ENCODE peak calls at places on chromosome 7, in five cellular contexts. U is T-helper 2 cell treated with Interferon-gamma antibody and Interleukin-4, amounts not matched to agents 5 μg/mL and 100 μg/mL, for 36 hours; L is left cardiac atrium; Y is activated CD4-positive, alpha-beta T cell treated with anti-CD3 and anti-CD28 coated beads, Interleukin-2, amount 50 U/mL, for 24 hours; J is EL. F is an unnamed sample.

GRCh38 chr7:137820677-137821420 is 25.9 kb downstream of the DGKI start:
- DNase-seq in U (no peak), L (peak), Y (no peak), J (no peak), F (peak)

GRCh38 chr7:44158060-44158872 is 17.1 kb upstream of the MYL7 start:
- DNase-seq in U (no peak), L (no peak), Y (no peak), J (no peak), F (no peak)

GRCh38 chr7:87414400-87415188 is 60.9 kb downstream of the ABCB4 start:
- DNase-seq in U (no peak), L (no peak), Y (no peak), J (no peak), F (no peak)

GRCh38 chr7:84251183-84251845 is 56.7 kb upstream of the SEMA3A start:
- DNase-seq in U (no peak), L (no peak), Y (no peak), J (peak), F (no peak)

GRCh38 chr7:21893401-21893800 is 52.3 kb downstream of the CDCA7L start:
- DNase-seq in U (no peak), L (no peak), Y (no peak), J (no peak), F (no peak)

GRCh38 chr7:37908221-37908788 is 8.3 kb downstream of the SFRP4 start:
- DNase-seq in U (no peak), L (no peak), Y (no peak), J (peak), F (no peak)

GRCh38 chr7:55592492-55592891 is 20.2 kb upstream of the VOPP1 start:
- DNase-seq in U (no peak), L (no peak), Y (no peak), J (no peak), F (no peak)

GRCh38 chr7:107384025-107384424 is 85.8 kb upstream of the GPR22 start:
- DNase-seq in U (no peak), L (no peak), Y (no peak), J (no peak), F (no peak)

GRCh38 chr7:137657476-137658193 is 189.1 kb downstream of the DGKI start:
- DNase-seq in U (no peak), L (no peak), Y (no peak), J (no peak), F (no peak)

GRCh38 chr7:66099551-66100407 is 14.9 kb upstream of the CRCP start:
- DNase-seq in U (peak), L (peak), Y (no peak), J (peak), F (peak)

GRCh38 chr7:151373599-151373998 is 32.0 kb downstream of the NUB1 start:
- DNase-seq in U (no peak), L (no peak), Y (no peak), J (no peak), F (no peak)

GRCh38 chr7:12199363-12199762 is 11.7 kb upstream of the TMEM106B start:
- DNase-seq in U (no peak), L (no peak), Y (no peak), J (no peak), F (no peak)

GRCh38 chr7:70190266-70190665 is 592.0 kb downstream of the AUTS2 start:
- DNase-seq in U (no peak), L (no peak), Y (no peak), J (no peak), F (no peak)

GRCh38 chr7:1325246-1325645 is 92.6 kb downstream of the UNCX start:
- DNase-seq in U (no peak), L (no peak), Y (no peak), J (no peak), F (no peak)

GRCh38 chr7:146539836-146540235 is 423.2 kb downstream of the CNTNAP2 start:
- DNase-seq in U (no peak), L (no peak), Y (no peak), J (no peak), F (no peak)

GRCh38 chr7:122543891-122544290 is 155.0 kb downstream of the RNF133 start:
- DNase-seq in U (no peak), L (no peak), Y (no peak), J (no peak), F (no peak)

GRCh38 chr7:139702811-139703467 is 74.9 kb downstream of the HIPK2 start:
- DNase-seq in U (no peak), L (no peak), Y (no peak), J (no peak), F (no peak)

GRCh38 chr7:141161550-141161949 is 87.7 kb downstream of the TMEM178B start:
- DNase-seq in U (no peak), L (no peak), Y (no peak), J (no peak), F (no peak)

GRCh38 chr7:128917061-128917460 is 6.6 kb upstream of the KCP start:
- DNase-seq in U (no peak), L (no peak), Y (no peak), J (no peak), F (no peak)

GRCh38 chr7:66668677-66669076 is 40.0 kb downstream of the KCTD7 start:
- DNase-seq in U (no peak), L (no peak), Y (no peak), J (no peak), F (no peak)

GRCh38 chr7:22662490-22663145 is 64.4 kb upstream of the IL6 start:
- DNase-seq in U (no peak), L (no peak), Y (no peak), J (no peak), F (no peak)

GRCh38 chr7:137893143-137893742 is 46.5 kb upstream of the DGKI start:
- DNase-seq in U (no peak), L (no peak), Y (no peak), J (no peak), F (no peak)

GRCh38 chr7:159115601-159116501 is 28.8 kb downstream of the VIPR2 start:
- DNase-seq in U (no peak), L (no peak), Y (no peak), J (no peak), F (peak)

GRCh38 chr7:157282141-157282801 is 54.5 kb upstream of the DNAJB6 start:
- DNase-seq in U (no peak), L (no peak), Y (no peak), J (no peak), F (no peak)

GRCh38 chr7:73680501-73680900 is 2.8 kb downstream of the DNAJC30 start:
- DNase-seq in U (no peak), L (no peak), Y (no peak), J (no peak), F (no peak)

GRCh38 chr7:46015107-46015868 is 94.2 kb upstream of the IGFBP3 start:
- DNase-seq in U (no peak), L (peak), Y (no peak), J (no peak), F (peak)

GRCh38 chr7:100839361-100839760 is 12.0 kb upstream of the EPHB4 start:
- DNase-seq in U (no peak), L (no peak), Y (no peak), J (no peak), F (no peak)

GRCh38 chr7:151212626-151213025 is 2.3 kb upstream of the H2BK1 start:
- DNase-seq in U (no peak), L (no peak), Y (no peak), J (no peak), F (no peak)

GRCh38 chr7:101251871-101252659 is 7.2 kb upstream of the FIS1 start:
- DNase-seq in U (peak), L (peak), Y (peak), J (peak), F (peak)

GRCh38 chr7:33529070-33529469 is 376.3 kb upstream of the BMPER start:
- DNase-seq in U (no peak), L (no peak), Y (no peak), J (no peak), F (no peak)

GRCh38 chr7:81181066-81181465 is 262.2 kb upstream of the SEMA3C start:
- DNase-seq in U (no peak), L (no peak), Y (no peak), J (no peak), F (no peak)

GRCh38 chr7:101066141-101066857 is 19.0 kb upstream of the TRIM56 start:
- DNase-seq in U (no peak), L (no peak), Y (no peak), J (no peak), F (peak)

GRCh38 chr7:128215739-128216138 is 25.3 kb upstream of the LEP start:
- DNase-seq in U (no peak), L (no peak), Y (no peak), J (peak), F (no peak)

GRCh38 chr7:140170375-140170774 is 6.4 kb downstream of the KDM7A start:
- DNase-seq in U (no peak), L (no peak), Y (no peak), J (no peak), F (no peak)

GRCh38 chr7:505171-505570 is 14.5 kb downstream of the PDGFA start:
- DNase-seq in U (no peak), L (peak), Y (no peak), J (no peak), F (peak)

GRCh38 chr7:150857276-150858055 is 5.1 kb downstream of the AOC1 start:
- DNase-seq in U (no peak), L (no peak), Y (no peak), J (no peak), F (no peak)

GRCh38 chr7:102991540-102992214 is 78.9 kb downstream of the LRRC17 start:
- DNase-seq in U (no peak), L (no peak), Y (no peak), J (peak), F (no peak)

GRCh38 chr7:73831656-73832579 is 1.1 kb downstream of the CLDN4 start:
- DNase-seq in U (no peak), L (no peak), Y (no peak), J (no peak), F (no peak)

GRCh38 chr7:150988230-150989226 is 2.3 kb upstream of the NOS3 start:
- DNase-seq in U (peak), L (peak), Y (peak), J (peak), F (peak)